ENCODE peak calls at places on chromosomes 4 and X, in ten cellular contexts. W is activated CD4-positive, alpha-beta T cell treated with anti-CD3 and anti-CD28 coated beads, Interleukin-2, amount 50 U/mL, for 1 hour; S is coronary artery; N is ACHN; X is lower leg skin; L is ELR; E is mammary epithelial cell; J is WTC11; Z is stimulated activated CD4-positive, alpha-beta T cell treated with anti-CD3 and anti-CD28 coated beads, Interleukin-4, amount 100 ng/mL, for 1 hour; Y is globus pallidus. B is an unnamed sample.

GRCh38 chrX:39492495-39493162 is 605.1 kb downstream of the BCOR start:
- DNase-seq in W (no peak), S (no peak), N (no peak), X (no peak), L (no peak), E (peak), J (no peak), Z (no peak), Y (no peak), B (peak)

GRCh38 chrX:78237127-78237526 is 90.3 kb downstream of the CYSLTR1 start:
- DNase-seq in W (no peak), S (no peak), N (no peak), X (no peak), L (no peak), E (peak), J (no peak), Z (no peak), Y (no peak), B (no peak)

GRCh38 chr4:169314906-169315305 is 44.1 kb upstream of the SH3RF1 start:
- DNase-seq in W (no peak), S (no peak), N (peak), X (no peak), L (peak), E (peak), J (no peak), Z (no peak), Y (no peak), B (no peak)

GRCh38 chr4:163548481-163549243 is 54.2 kb downstream of the TMA16 start:
- DNase-seq in W (no peak), S (no peak), N (peak), X (no peak), L (peak), E (peak), J (no peak), Z (no peak), Y (peak), B (no peak)

GRCh38 chr4:91268913-91269312 is 1034.9 kb upstream of the GRID2 start:
- DNase-seq in W (no peak), S (no peak), N (no peak), X (no peak), L (no peak), E (no peak), J (no peak), Z (no peak), Y (no peak), B (no peak)

GRCh38 chr4:16819652-16820051 is 78.8 kb downstream of the LDB2 start:
- DNase-seq in W (no peak), S (no peak), N (no peak), X (no peak), L (no peak), E (no peak), J (no peak), Z (no peak), Y (no peak), B (no peak)

GRCh38 chr4:126935784-126936183 is 697.0 kb upstream of the INTU start:
- DNase-seq in W (no peak), S (no peak), N (no peak), X (no peak), L (no peak), E (no peak), J (no peak), Z (no peak), Y (no peak), B (no peak)

GRCh38 chr4:147975902-147976301 is 244.0 kb downstream of the ARHGAP10 start:
- DNase-seq in W (no peak), S (no peak), N (no peak), X (no peak), L (peak), E (peak), J (no peak), Z (no peak), Y (no peak), B (no peak)

GRCh38 chr4:186204611-186205144 is 13.3 kb downstream of the CYP4V2 start:
- DNase-seq in W (no peak), S (no peak), N (no peak), X (no peak), L (no peak), E (no peak), J (no peak), Z (no peak), Y (no peak), B (no peak)